ENCODE peak calls at places on chromosomes 7 and 10, in nine cellular contexts. J is occipital lobe; U is brain microvascular endothelial cell; E is iPS DF 6.9; G is MCF 10A; F is stimulated activated naive CD8-positive, alpha-beta T cell treated with anti-CD3 and anti-CD28 coated beads, Interleukin-15, amount 100 ng/mL, for 72 hours; L is activated CD4-positive, alpha-beta T cell treated with anti-CD3 and anti-CD28 coated beads for 48 hours; D is suprapubic skin; W is NCI-H1105. H is an unnamed sample.

GRCh38 chr7:38409524-38409923 is 136.1 kb upstream of the TARP start:
- DNase-seq in E (no peak), W (no peak), J (no peak), F (no peak), D (no peak), G (no peak), U (no peak), L (no peak), H (no peak)

GRCh38 chr7:71245038-71245437 is 113.1 kb downstream of the GALNT17 start:
- DNase-seq in W (no peak), D (no peak), G (no peak), F (no peak), U (no peak), L (no peak), J (no peak), E (no peak), H (no peak)

GRCh38 chr7:66075590-66076458 is at the start of gene ASL:
- DNase-seq in D (peak), J (peak), G (peak), W (peak), L (peak), F (peak), E (peak), U (peak), H (peak)

GRCh38 chr10:94878649-94879048 is 59.8 kb upstream of the CYP2C9 start:
- DNase-seq in G (no peak), W (no peak), J (no peak), L (no peak), U (no peak), D (no peak), F (no peak), E (no peak), H (no peak)

GRCh38 chr7:143415696-143416095 is 7.0 kb upstream of the EPHA1 start:
- DNase-seq in U (peak), G (peak), W (no peak), F (no peak), E (no peak), D (no peak), J (no peak), L (no peak), H (no peak)

GRCh38 chr10:17607603-17608332 is 9.4 kb downstream of the HACD1 start:
- DNase-seq in W (no peak), E (peak), L (peak), U (peak), D (no peak), J (no peak), F (peak), G (peak), H (peak)

GRCh38 chr10:114100848-114101741 is 57.4 kb downstream of the ADRB1 start:
- DNase-seq in D (no peak), L (peak), G (no peak), U (peak), W (peak), F (no peak), J (no peak), E (no peak), H (no peak)

GRCh38 chr10:75245354-75246001 is 9.7 kb upstream of the COMTD1 start:
- DNase-seq in D (no peak), E (no peak), W (no peak), L (no peak), U (no peak), J (no peak), G (peak), F (no peak), H (no peak)

GRCh38 chr10:124597677-124598165 is 136.1 kb downstream of the LHPP start:
- DNase-seq in D (no peak), W (no peak), E (no peak), J (no peak), L (no peak), F (no peak), G (no peak), U (no peak), H (no peak)

GRCh38 chr7:138072726-138073125 is 3.5 kb upstream of the AKR1D1 start:
- DNase-seq in J (no peak), G (no peak), D (no peak), W (no peak), L (no peak), U (no peak), E (peak), F (no peak), H (peak)

GRCh38 chr10:79264942-79265341 is 82.3 kb upstream of the PPIF start:
- DNase-seq in J (no peak), E (no peak), F (no peak), L (no peak), W (no peak), G (peak), D (no peak), U (peak), H (no peak)

GRCh38 chr7:27576360-27576944 is 86.2 kb downstream of the HIBADH start:
- DNase-seq in J (no peak), U (no peak), D (no peak), L (no peak), E (peak), G (peak), W (peak), F (no peak), H (peak)

GRCh38 chr10:1074748-1075358 is 18.7 kb downstream of the WDR37 start:
- DNase-seq in D (no peak), J (no peak), E (no peak), G (peak), U (no peak), W (no peak), F (no peak), L (no peak), H (no peak)

GRCh38 chr7:1058821-1059199 is 14.5 kb downstream of the GPR146 start:
- DNase-seq in L (no peak), G (no peak), J (no peak), D (no peak), U (no peak), W (no peak), E (no peak), F (no peak), H (no peak)

GRCh38 chr10:63865210-63865609 is 344.0 kb downstream of the REEP3 start:
- DNase-seq in L (no peak), F (no peak), D (no peak), U (no peak), J (no peak), E (no peak), W (no peak), G (no peak), H (peak)

GRCh38 chr7:151601521-151602305 is 82.0 kb upstream of the RHEB start:
- DNase-seq in F (no peak), U (peak), J (no peak), D (no peak), L (no peak), W (no peak), G (peak), E (no peak), H (no peak)

GRCh38 chr7:100372256-100372655 is 1.0 kb upstream of the PILRA start:
- DNase-seq in D (no peak), E (no peak), F (peak), L (no peak), G (no peak), W (no peak), U (peak), J (no peak), H (no peak)